ENCODE peak calls at places on chromosomes 4 and X, in nine cellular contexts. J is GM12878, H is heart right ventricle, V is thoracic aorta, R is pancreas, D is A549, F is cardiac muscle cell, K is mammary epithelial cell, Y is lung. Q is an unnamed sample.

GRCh38 chr4:187027231-187027760 is 303.6 kb upstream of the FAT1 start:
- DNase-seq in Y (no peak), H (no peak), F (peak; percentile 4), V (no peak), D (no peak), K (no peak), J (no peak), R (no peak), Q (no peak)

GRCh38 chrX:21509912-21510311 is 135.7 kb downstream of the CNKSR2 start:
- DNase-seq in D (peak; percentile 16), R (no peak), H (no peak), F (no peak), J (no peak), Y (no peak), K (peak; percentile 53), V (no peak), Q (no peak)

GRCh38 chr4:158768577-158769174 is at the start of gene FNIP2:
- DNase-seq in J (no peak), F (peak; percentile 91), R (peak; percentile 83), H (peak; percentile 87), D (peak; percentile 62), K (peak; percentile 61), V (peak; percentile 15), Y (peak; percentile 72), Q (peak; percentile 83)

GRCh38 chr4:91826186-91826585 is 477.6 kb upstream of the GRID2 start:
- DNase-seq in H (no peak), F (no peak), K (peak; percentile 87), D (no peak), J (no peak), V (no peak), R (no peak), Y (no peak), Q (no peak)

GRCh38 chr4:2478220-2478619 is 9.3 kb downstream of the RNF4 start:
- DNase-seq in D (no peak), J (no peak), R (no peak), V (no peak), Y (no peak), F (no peak), H (no peak), K (no peak), Q (no peak)

GRCh38 chr4:187309456-187309855 is 585.8 kb upstream of the FAT1 start:
- DNase-seq in D (no peak), F (no peak), Y (no peak), H (no peak), J (no peak), V (no peak), K (peak; percentile 73), R (no peak), Q (no peak)

GRCh38 chr4:182825003-182825402 is 92.2 kb downstream of the DCTD start:
- DNase-seq in D (no peak), V (no peak), K (no peak), F (no peak), J (no peak), H (no peak), Y (no peak), R (no peak), Q (no peak)

GRCh38 chrX:123493857-123494256 is 239.0 kb downstream of the THOC2 start:
- DNase-seq in F (no peak), H (no peak), R (no peak), Y (no peak), K (no peak), V (no peak), D (no peak), J (no peak), Q (no peak)

GRCh38 chr4:159129822-159130550 is 27.1 kb downstream of the RAPGEF2 start:
- DNase-seq in K (no peak), R (no peak), D (no peak), Y (no peak), V (no peak), J (no peak), F (peak; percentile 62), H (no peak), Q (no peak)

GRCh38 chr4:121192500-121192899 is 28.4 kb upstream of the TNIP3 start:
- DNase-seq in J (peak; percentile 39), D (peak; percentile 18), K (peak; percentile 35), F (peak; percentile 59), R (no peak), Y (no peak), V (no peak), H (no peak), Q (no peak)

GRCh38 chrX:28312965-28313364 is 274.3 kb upstream of the IL1RAPL1 start:
- DNase-seq in H (no peak), D (no peak), Y (no peak), J (no peak), R (no peak), V (no peak), K (no peak), F (no peak), Q (no peak)

GRCh38 chr4:151417164-151417571 is 8.2 kb downstream of the FHIP1A start:
- DNase-seq in H (no peak), D (no peak), F (no peak), K (peak; percentile 80), R (no peak), V (no peak), Y (no peak), J (no peak), Q (no peak)

GRCh38 chrX:123884809-123885408 is 25.1 kb downstream of the XIAP start:
- DNase-seq in H (no peak), F (peak; percentile 49), K (peak; percentile 30), D (peak; percentile 66), V (no peak), J (no peak), Y (peak; percentile 16), R (peak; percentile 8), Q (peak; percentile 16)

GRCh38 chr4:10762541-10762940 is 78.0 kb upstream of the CLNK start:
- DNase-seq in J (no peak), D (no peak), Y (no peak), R (no peak), V (no peak), H (no peak), K (no peak), F (peak; percentile 6), Q (no peak)

GRCh38 chr4:20313237-20314030 is 61.7 kb downstream of the SLIT2 start:
- DNase-seq in F (peak; percentile 67), H (no peak), Y (no peak), R (no peak), J (peak; percentile 1), D (peak; percentile 29), K (no peak), V (no peak), Q (no peak)

GRCh38 chr4:252065-252601 is 53.1 kb downstream of the ZNF732 start:
- DNase-seq in D (no peak), H (no peak), R (no peak), Y (no peak), J (no peak), K (no peak), V (no peak), F (no peak), Q (no peak)

GRCh38 chr4:253936-254756 is 51.1 kb downstream of the ZNF732 start:
- DNase-seq in J (no peak), D (no peak), V (no peak), K (no peak), Y (no peak), F (no peak), R (no peak), H (no peak), Q (no peak)

GRCh38 chr4:256492-256891 is 48.8 kb downstream of the ZNF732 start:
- DNase-seq in H (no peak), J (no peak), V (no peak), D (no peak), R (no peak), Y (no peak), F (no peak), K (no peak), Q (no peak)
- H3K9me3 ChIP-seq in H (peaks cover 88% of the 10 kb centered on the region), J (peaks cover 5% of the 10 kb centered on the region), V (peaks cover 76% of the 10 kb centered on the region), D (peaks cover 21% of the 10 kb centered on the region), R (peaks cover 3% of the 10 kb centered on the region), Y (peaks cover 21% of the 10 kb centered on the region), F (peaks cover 20% of the 10 kb centered on the region), K (peaks cover 55% of the 10 kb centered on the region), Q (peaks cover 72% of the 10 kb centered on the region)

GRCh38 chr4:19119904-19120303 is 1098.3 kb upstream of the LCORL start:
- DNase-seq in D (no peak), H (no peak), Y (no peak), R (no peak), F (no peak), V (no peak), K (no peak), J (no peak), Q (no peak)

DNA sequence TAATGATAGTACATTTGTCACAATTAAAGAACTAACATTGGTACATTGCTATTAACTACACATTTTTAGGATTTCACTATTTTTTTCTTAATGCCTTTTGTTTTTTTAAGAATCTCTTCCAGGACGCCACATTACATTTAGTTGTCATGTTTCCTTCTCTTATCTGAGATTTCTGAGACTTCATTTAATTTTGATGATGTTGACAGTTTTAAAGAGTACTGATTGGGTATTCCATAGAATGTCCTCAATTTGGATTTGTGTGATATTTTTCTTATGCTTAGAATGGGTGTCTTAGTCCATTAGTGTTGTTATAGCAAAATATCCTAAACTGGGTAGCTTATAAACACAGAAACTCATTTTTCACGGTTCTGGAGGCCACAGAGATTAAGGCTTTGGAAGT is 1095.5 kb upstream of the LCORL start:
- DNase-seq in R (no peak), K (no peak), D (no peak), J (no peak), Y (no peak), H (no peak), V (no peak), F (no peak), Q (no peak)
- H3K9me3 ChIP-seq in R (no peaks in the 10 kb centered on the region), K (no peaks in the 10 kb centered on the region), D (no peaks in the 10 kb centered on the region), J (no peaks in the 10 kb centered on the region), Y (no peaks in the 10 kb centered on the region), H (no peaks in the 10 kb centered on the region), V (no peaks in the 10 kb centered on the region), F (no peaks in the 10 kb centered on the region), Q (no peaks in the 10 kb centered on the region)

DNA sequence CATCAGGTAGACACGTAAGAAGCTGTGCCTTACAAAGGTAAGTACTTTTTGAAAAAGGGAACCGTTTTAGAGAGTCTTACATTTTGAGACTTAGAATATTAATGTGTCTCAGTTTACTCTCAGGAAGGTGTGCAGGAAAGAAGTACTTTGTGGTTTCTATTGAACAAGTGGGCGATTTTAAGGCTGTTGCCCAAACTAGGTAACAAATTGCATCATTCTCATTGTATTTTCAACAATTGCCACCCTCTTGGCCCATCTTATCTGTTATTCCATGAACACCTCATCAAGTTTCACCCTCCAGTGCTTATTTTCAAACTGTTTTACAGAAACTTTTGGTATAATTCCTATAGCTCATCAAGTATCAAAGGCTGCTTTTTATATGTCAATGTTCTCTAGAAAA is 158.3 kb downstream of the SLC4A4 start:
- DNase-seq in J (no peak), K (no peak), D (no peak), F (no peak), Y (no peak), R (no peak), H (no peak), V (no peak), Q (no peak)
- H3K9me3 ChIP-seq in J (no peaks in the 10 kb centered on the region), K (no peaks in the 10 kb centered on the region), D (no peaks in the 10 kb centered on the region), F (no peaks in the 10 kb centered on the region), Y (no peaks in the 10 kb centered on the region), R (no peaks in the 10 kb centered on the region), H (no peaks in the 10 kb centered on the region), V (no peaks in the 10 kb centered on the region), Q (no peaks in the 10 kb centered on the region)

GRCh38 chr4:51820443-51820842 is 22.5 kb upstream of the DCUN1D4 start:
- DNase-seq in D (no peak), Y (no peak), J (no peak), F (no peak), R (no peak), V (no peak), H (no peak), K (no peak), Q (no peak)
- H3K9me3 ChIP-seq in D (no peaks in the 10 kb centered on the region), Y (peaks cover 6% of the 10 kb centered on the region), J (no peaks in the 10 kb centered on the region), F (no peaks in the 10 kb centered on the region), R (no peaks in the 10 kb centered on the region), V (peaks cover 12% of the 10 kb centered on the region), H (peaks cover 30% of the 10 kb centered on the region), K (no peaks in the 10 kb centered on the region), Q (no peaks in the 10 kb centered on the region)

GRCh38 chrX:55524487-55524886 is 34.8 kb upstream of the USP51 start:
- DNase-seq in K (no peak), Y (no peak), H (no peak), V (no peak), R (no peak), F (peak; percentile 0), D (peak; percentile 3), J (no peak), Q (no peak)
- H3K9me3 ChIP-seq in K (no peaks in the 10 kb centered on the region), Y (no peaks in the 10 kb centered on the region), H (no peaks in the 10 kb centered on the region), V (no peaks in the 10 kb centered on the region), R (no peaks in the 10 kb centered on the region), F (no peaks in the 10 kb centered on the region), D (no peaks in the 10 kb centered on the region), J (no peaks in the 10 kb centered on the region), Q (no peaks in the 10 kb centered on the region)

Q was measured in naive thymus-derived CD4-positive, alpha-beta T cell.